ENCODE peak calls at places on chromosomes 7 and 10, in nine cellular contexts. C is GM12865, T is A549, Q is endodermal cell, X is mesendoderm, E is small intestine, U is heart left ventricle, R is sigmoid colon, M is psoas muscle. I is an unnamed sample.
A peak's percentile ranks its signal among the peaks of the same experiment; 100 is the strongest.

GRCh38 chr7:147023390-147023914 is 906.9 kb downstream of the CNTNAP2 start:
- DNase-seq in X (no peak), E (no peak), T (no peak), M (no peak), R (no peak), U (no peak), Q (no peak), C (no peak), I (no peak)

GRCh38 chr7:29684787-29685650 is 121.3 kb upstream of the WIPF3 start:
- DNase-seq in C (peak; percentile 62), M (peak; percentile 85), X (peak; percentile 85), T (peak; percentile 22), Q (peak; percentile 91), U (peak; percentile 77), E (peak; percentile 68), R (peak; percentile 88), I (peak; percentile 90)

GRCh38 chr7:95772298-95772770 is at the start of gene DYNC1I1:
- DNase-seq in E (peak; percentile 38), R (peak; percentile 88), C (peak; percentile 59), M (peak; percentile 71), X (peak; percentile 85), Q (peak; percentile 87), T (peak; percentile 57), U (peak; percentile 77), I (peak; percentile 87)

GRCh38 chr10:109451879-109452278 is 471.4 kb downstream of the XPNPEP1 start:
- DNase-seq in X (peak; percentile 23), C (no peak), T (no peak), E (no peak), U (no peak), Q (no peak), M (no peak), R (no peak), I (no peak)

GRCh38 chr10:26488344-26488743 is 50.2 kb downstream of the APBB1IP start:
- DNase-seq in Q (no peak), C (no peak), M (no peak), R (no peak), U (no peak), X (no peak), T (no peak), E (no peak), I (no peak)

GRCh38 chr10:131021246-131021895 is 290.1 kb downstream of the TCERG1L start:
- DNase-seq in T (no peak), X (no peak), E (no peak), M (no peak), U (no peak), Q (no peak), R (peak; percentile 54), C (no peak), I (no peak)

GRCh38 chr7:78134256-78134655 is 335.7 kb downstream of the PHTF2 start:
- DNase-seq in C (peak; percentile 24), T (peak; percentile 23), Q (no peak), X (peak; percentile 50), E (peak; percentile 2), U (no peak), R (no peak), M (no peak), I (peak; percentile 38)

GRCh38 chr7:1855396-1856160 is 185.5 kb downstream of the ELFN1 start:
- DNase-seq in T (no peak), X (no peak), Q (no peak), R (peak; percentile 45), E (no peak), M (peak; percentile 12), C (no peak), U (no peak), I (no peak)

GRCh38 chr10:18104223-18104872 is 35.9 kb upstream of the CACNB2 start:
- DNase-seq in X (peak; percentile 45), T (peak; percentile 33), R (no peak), C (peak; percentile 56), E (peak; percentile 41), M (peak; percentile 29), Q (peak; percentile 83), U (peak; percentile 36), I (peak; percentile 55)

GRCh38 chr10:133231244-133231945 is 1.4 kb downstream of the UTF1 start:
- DNase-seq in C (no peak), R (no peak), M (no peak), Q (peak; percentile 74), X (no peak), U (no peak), T (no peak), E (no peak), I (no peak)
- H3K4me3 ChIP-seq in C (no peak overlapping the region), R (no peak overlapping the region), M (no peak overlapping the region), Q (no peak overlapping the region), X (no peak overlapping the region), U (no peak overlapping the region), T (no peak overlapping the region), E (no peak overlapping the region), I (no peak overlapping the region)

DNA sequence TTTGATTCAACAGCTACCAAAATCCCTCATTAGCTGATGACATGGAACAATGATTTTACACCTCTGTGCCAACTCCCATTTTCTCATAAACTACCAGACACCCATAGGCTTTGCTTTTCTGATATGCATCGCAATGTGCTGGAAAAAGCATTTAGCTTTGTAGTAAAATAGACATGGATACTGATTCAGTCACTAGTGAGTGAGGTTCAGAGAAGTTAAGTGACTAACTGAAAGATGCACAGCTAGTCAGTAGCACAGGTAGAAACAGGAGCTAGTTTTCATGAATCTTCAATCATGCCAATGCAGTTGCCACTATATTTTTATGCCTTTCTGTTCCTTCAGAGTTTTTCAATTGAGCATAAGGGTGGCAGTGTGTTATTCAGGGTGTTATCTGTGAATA is 38.7 kb downstream of the PRKG1 start:
- DNase-seq in U (no peak), C (no peak), M (no peak), Q (no peak), X (no peak), E (no peak), R (no peak), T (no peak), I (no peak)
- H3K4me3 ChIP-seq in U (no peak overlapping the region), C (no peak overlapping the region), M (no peak overlapping the region), Q (no peak overlapping the region), X (no peak overlapping the region), E (no peak overlapping the region), R (no peak overlapping the region), T (no peak overlapping the region), I (no peak overlapping the region)

GRCh38 chr10:8058274-8059111 is 4.0 kb downstream of the GATA3 start:
- DNase-seq in C (no peak), M (no peak), R (no peak), U (no peak), T (no peak), X (no peak), E (no peak), Q (peak; percentile 71), I (no peak)

GRCh38 chr10:8055420-8056349 is 1.2 kb downstream of the GATA3 start:
- DNase-seq in U (no peak), C (no peak), R (no peak), X (no peak), M (no peak), Q (peak; percentile 77), T (no peak), E (peak; percentile 12), I (peak; percentile 16)

GRCh38 chr10:8057636-8058273 is 3.3 kb downstream of the GATA3 start:
- DNase-seq in M (no peak), Q (peak; percentile 72), T (no peak), E (no peak), R (no peak), C (no peak), X (peak; percentile 68), U (no peak), I (peak; percentile 22)

GRCh38 chr10:8056378-8056777 is 1.9 kb downstream of the GATA3 start:
- DNase-seq in M (no peak), X (no peak), E (no peak), R (no peak), C (no peak), U (no peak), T (no peak), Q (no peak), I (no peak)

GRCh38 chr10:8056891-8057331 is 2.4 kb downstream of the GATA3 start:
- DNase-seq in U (no peak), C (peak; percentile 57), R (no peak), E (peak; percentile 42), X (no peak), M (no peak), Q (peak; percentile 64), T (no peak), I (no peak)
- H3K4me3 ChIP-seq in U (peak overlapping the region; percentile 59), C (no peak overlapping the region), R (no peak overlapping the region), E (peak overlapping the region; percentile 57), X (peak overlapping the region; percentile 34), M (peak overlapping the region; percentile 63), Q (peak overlapping the region; percentile 97), T (no peak overlapping the region), I (no peak overlapping the region)

GRCh38 chr7:90213521-90213920 is 2.0 kb downstream of the STEAP2 start:
- DNase-seq in T (no peak), M (no peak), R (no peak), Q (no peak), E (no peak), X (no peak), C (no peak), U (no peak), I (no peak)

GRCh38 chr7:90210475-90210874 is 1.1 kb upstream of the STEAP2 start:
- DNase-seq in M (no peak), E (no peak), U (no peak), T (no peak), C (no peak), X (no peak), Q (no peak), R (no peak), I (no peak)

GRCh38 chr7:90211391-90212148 is at the start of gene STEAP2:
- DNase-seq in X (peak; percentile 98), Q (peak; percentile 96), C (peak; percentile 18), M (peak; percentile 91), R (peak; percentile 98), T (peak; percentile 82), U (peak; percentile 81), E (peak; percentile 90), I (peak; percentile 95)

GRCh38 chr7:90210925-90211324 is 615 bp upstream of the STEAP2 start:
- DNase-seq in Q (peak; percentile 61), R (no peak), U (no peak), C (no peak), X (no peak), T (no peak), M (no peak), E (peak; percentile 70), I (peak; percentile 44)

GRCh38 chr7:90212149-90212495 is 582 bp downstream of the STEAP2 start:
- DNase-seq in X (peak; percentile 71), M (no peak), Q (no peak), E (peak; percentile 40), T (peak; percentile 31), U (no peak), R (peak; percentile 62), C (no peak), I (no peak)
- H3K4me3 ChIP-seq in X (peak overlapping the region; percentile 35), M (peak overlapping the region; percentile 73), Q (peak overlapping the region; percentile 88), E (peak overlapping the region; percentile 70), T (peak overlapping the region; percentile 74), U (peak overlapping the region; percentile 59), R (peak overlapping the region; percentile 76), C (no peak overlapping the region), I (peak overlapping the region; percentile 77)

GRCh38 chr7:101817930-101818698 is 688 bp downstream of the CUX1 start:
- DNase-seq in T (no peak), C (no peak), M (no peak), Q (no peak), X (no peak), R (no peak), E (no peak), U (no peak), I (no peak)
- H3K4me3 ChIP-seq in T (peak overlapping the region; percentile 92), C (peak overlapping the region; percentile 71), M (peak overlapping the region; percentile 90), Q (peak overlapping the region; percentile 93), X (peak overlapping the region; percentile 80), R (peak overlapping the region; percentile 71), E (peak overlapping the region; percentile 89), U (peak overlapping the region; percentile 59), I (peak overlapping the region; percentile 7)

I was measured in hepatocyte.